ENCODE peak calls at places on chromosomes 7 and 10, in seven cellular contexts. V is germinal center, A is foreskin fibroblast, H is sciatic nerve, U is heart right ventricle, T is A673, S is caudate nucleus. Y is an unnamed sample.

GRCh38 chr10:104427983-104428382 is 74.3 kb downstream of the CFAP58 start:
- DNase-seq in V (no peak), A (no peak), H (no peak), U (no peak), T (no peak), S (no peak), Y (no peak)

GRCh38 chr10:55368467-55368866 is 567.4 kb upstream of the PCDH15 start:
- DNase-seq in V (no peak), A (no peak), H (no peak), U (no peak), T (no peak), S (no peak), Y (no peak)

GRCh38 chr10:24652381-24652957 is 71.2 kb downstream of the ARHGAP21 start:
- DNase-seq in V (no peak), A (no peak), H (no peak), U (no peak), T (no peak), S (no peak), Y (no peak)

GRCh38 chr10:13716161-13717071 is 129.7 kb downstream of the PRPF18 start:
- DNase-seq in V (no peak), A (peak), H (peak), U (no peak), T (no peak), S (no peak), Y (no peak)

GRCh38 chr10:12042409-12042796 is 206 bp downstream of the UPF2 start:
- DNase-seq in V (peak), A (peak), H (peak), U (peak), T (peak), S (no peak), Y (no peak)

GRCh38 chr7:131879424-131879823 is 323.0 kb upstream of the PODXL start:
- DNase-seq in V (no peak), A (no peak), H (no peak), U (no peak), T (no peak), S (no peak), Y (no peak)

GRCh38 chr7:134625571-134625970 is 21.1 kb upstream of the BPGM start:
- DNase-seq in V (no peak), A (peak), H (no peak), U (no peak), T (no peak), S (no peak), Y (no peak)

GRCh38 chr7:151818674-151819519 is 58.0 kb downstream of the PRKAG2 start:
- DNase-seq in V (no peak), A (no peak), H (no peak), U (no peak), T (no peak), S (no peak), Y (no peak)

GRCh38 chr7:137655804-137656203 is 191.0 kb downstream of the DGKI start:
- DNase-seq in V (no peak), A (no peak), H (no peak), U (no peak), T (no peak), S (no peak), Y (no peak)

GRCh38 chr10:19889279-19889678 is 73.0 kb downstream of the PLXDC2 start:
- DNase-seq in V (no peak), A (no peak), H (no peak), U (no peak), T (peak), S (no peak), Y (no peak)

GRCh38 chr10:14396441-14397048 is 65.8 kb upstream of the FRMD4A start:
- DNase-seq in V (peak), A (peak), H (no peak), U (no peak), T (peak), S (no peak), Y (no peak)

GRCh38 chr7:9240016-9240415 is 806.6 kb downstream of the NXPH1 start:
- DNase-seq in V (no peak), A (no peak), H (no peak), U (no peak), T (no peak), S (no peak), Y (no peak)

GRCh38 chr7:92934096-92934495 is 97.7 kb upstream of the CDK6 start:
- DNase-seq in V (no peak), A (no peak), H (no peak), U (no peak), T (no peak), S (no peak), Y (no peak)

GRCh38 chr10:104622598-104623209 is 18.4 kb upstream of the SORCS3 start:
- DNase-seq in V (no peak), A (peak), H (no peak), U (no peak), T (no peak), S (no peak), Y (no peak)

Y was measured in tibial artery.